ENCODE peak calls at places on chromosomes 16 and 17, in nine cellular contexts. V, J, S, D, B, O, Q, U and N are unnamed samples.
A peak's percentile ranks its signal among the peaks of the same experiment; 100 is the strongest.

GRCh38 chr16:82899731-82900454 is 273.1 kb downstream of the CDH13 start:
- DNase-seq in V (no peak), J (no peak), Q (no peak), S (no peak), D (no peak), B (no peak), U (no peak), O (no peak), N (no peak)

GRCh38 chr17:75182319-75182568 is 515 bp downstream of the SUMO2 start:
- DNase-seq in V (no peak), D (no peak), O (no peak), B (no peak), Q (no peak), S (no peak), J (no peak), U (no peak), N (peak; percentile 75)

GRCh38 chr17:77019955-77020379 is 120.8 kb upstream of the SEC14L1 start:
- DNase-seq in B (no peak), U (no peak), J (no peak), Q (peak; percentile 32), V (no peak), S (peak; percentile 32), D (no peak), O (peak; percentile 44), N (no peak)

GRCh38 chr17:81158688-81159590 is 6.4 kb upstream of the PVALEF start:
- DNase-seq in V (no peak), S (no peak), B (no peak), Q (no peak), J (no peak), D (no peak), U (no peak), O (no peak), N (no peak)

GRCh38 chr17:42857389-42857788 is 6.4 kb downstream of the AOC3 start:
- DNase-seq in S (no peak), D (no peak), U (no peak), V (no peak), J (no peak), Q (no peak), O (no peak), B (no peak), N (no peak)

GRCh38 chr17:29607557-29608195 is 14.7 kb downstream of the ANKRD13B start:
- DNase-seq in O (no peak), V (no peak), D (no peak), B (no peak), S (no peak), J (no peak), Q (no peak), U (no peak), N (no peak)

GRCh38 chr17:56592487-56593072 is 919 bp upstream of the NOG start:
- DNase-seq in B (no peak), U (peak; percentile 79), V (peak; percentile 71), D (peak; percentile 50), J (peak; percentile 19), S (peak; percentile 56), Q (peak; percentile 82), O (peak; percentile 54), N (no peak)

GRCh38 chr16:69522732-69523404 is 42.9 kb upstream of the NFAT5 start:
- DNase-seq in S (no peak), O (peak; percentile 17), J (no peak), U (no peak), V (no peak), B (no peak), D (peak; percentile 77), Q (peak; percentile 27), N (no peak)

GRCh38 chr17:31171711-31172110 is 76.9 kb downstream of the NF1 start:
- DNase-seq in B (no peak), V (no peak), Q (no peak), J (no peak), O (no peak), D (no peak), S (peak; percentile 21), U (no peak), N (no peak)